ENCODE peak calls at places on chromosomes 11 and 22, in seven cellular contexts. T is stimulated activated CD4-positive, alpha-beta T cell treated with anti-CD3 and anti-CD28 coated beads, TNF-alpha, amount 100 ng/mL, for 4 hours; G is sciatic nerve; M is epithelial cell of esophagus; E is spleen; D is T-helper 9 cell; J is endothelial cell. U is an unnamed sample.
A peak's percentile ranks its signal among the peaks of the same experiment; 100 is the strongest.

GRCh38 chr22:23781065-23781464 is 5.7 kb upstream of the SMARCB1 start:
- DNase-seq in T (no peak), M (no peak), D (no peak), G (no peak), J (no peak), E (no peak), U (no peak)

GRCh38 chr22:40190501-40190900 is 12.8 kb downstream of the TNRC6B start:
- DNase-seq in T (no peak), D (no peak), J (no peak), G (no peak), E (no peak), M (no peak), U (no peak)

GRCh38 chr11:125250316-125250870 is 85.8 kb downstream of the PKNOX2 start:
- DNase-seq in E (no peak), M (no peak), J (no peak), G (no peak), D (no peak), T (no peak), U (no peak)

GRCh38 chr11:78838417-78838816 is 263.8 kb upstream of the NARS2 start:
- DNase-seq in M (peak; percentile 55), J (no peak), G (no peak), E (no peak), T (no peak), D (no peak), U (no peak)

GRCh38 chr11:107567739-107568335 is 2.3 kb upstream of the ALKBH8 start:
- DNase-seq in G (no peak), E (no peak), T (no peak), M (no peak), D (no peak), J (no peak), U (no peak)

GRCh38 chr11:65182258-65183170 is 786 bp downstream of the CAPN1 start:
- DNase-seq in T (no peak), E (peak; percentile 82), J (peak; percentile 35), G (peak; percentile 72), D (no peak), M (peak; percentile 66), U (no peak)

GRCh38 chr11:71927813-71928738 is at the start of gene XNDC1N:
- DNase-seq in T (peak; percentile 19), E (peak; percentile 91), D (no peak), J (peak; percentile 35), G (peak; percentile 75), M (peak; percentile 89), U (peak; percentile 66)

GRCh38 chr22:47071078-47071811 is 308.8 kb downstream of the TBC1D22A start:
- DNase-seq in J (no peak), M (no peak), D (no peak), G (peak; percentile 54), E (peak; percentile 47), T (no peak), U (no peak)

GRCh38 chr11:77690649-77691048 is 53.1 kb upstream of the CLNS1A start:
- DNase-seq in J (no peak), E (no peak), M (no peak), T (no peak), D (no peak), G (no peak), U (no peak)

GRCh38 chr22:30561402-30562154 is 12.9 kb downstream of the GAL3ST1 start:
- DNase-seq in D (no peak), E (no peak), G (no peak), J (no peak), T (no peak), M (no peak), U (no peak)

GRCh38 chr11:3341298-3341697 is 37.6 kb downstream of the ZNF195 start:
- DNase-seq in T (peak; percentile 39), M (peak; percentile 29), G (peak; percentile 76), D (peak; percentile 66), E (no peak), J (peak; percentile 75), U (no peak)